ENCODE peak calls at places on chromosomes 2 and 18, in four cellular contexts. Y is HT-29, D is NCI-H345, X is NCI-H510A treated with DMSO at 0.1 percent for 48 hours. I is an unnamed sample.

GRCh38 chr2:191936882-191937405 is 90.1 kb upstream of the CAVIN2 start:
- DNase-seq in Y (no peak), D (no peak), X (no peak), I (no peak)

GRCh38 chr2:17757321-17757720 is 3.4 kb downstream of the GEN1 start:
- DNase-seq in Y (peak), D (no peak), X (no peak), I (no peak)

GRCh38 chr2:75481041-75481836 is 79.5 kb downstream of the EVA1A start:
- DNase-seq in Y (peak), D (peak), X (peak), I (no peak)

GRCh38 chr18:40197711-40198110 is 1757.3 kb upstream of the PIK3C3 start:
- DNase-seq in Y (no peak), D (no peak), X (no peak), I (no peak)

GRCh38 chr2:171347158-171347557 is 86.6 kb downstream of the METTL8 start:
- DNase-seq in Y (no peak), D (no peak), X (no peak), I (no peak)

GRCh38 chr2:46488389-46488788 is 9.0 kb downstream of the TMEM247 start:
- DNase-seq in Y (no peak), D (no peak), X (no peak), I (no peak)

GRCh38 chr2:153823880-153824279 is 47.8 kb upstream of the GALNT13 start:
- DNase-seq in Y (no peak), D (no peak), X (no peak), I (no peak)

GRCh38 chr2:234858134-234858533 is 93.7 kb upstream of the SH3BP4 start:
- DNase-seq in Y (no peak), D (no peak), X (no peak), I (no peak)

GRCh38 chr18:13191779-13192178 is 26.8 kb upstream of the LDLRAD4 start:
- DNase-seq in Y (no peak), D (no peak), X (no peak), I (no peak)

GRCh38 chr2:73107211-73107926 is 5.4 kb downstream of the RAB11FIP5 start:
- DNase-seq in Y (no peak), D (no peak), X (no peak), I (no peak)

GRCh38 chr2:1675633-1676032 is 68.7 kb downstream of the PXDN start:
- DNase-seq in Y (peak), D (no peak), X (no peak), I (peak)